ENCODE peak calls at places on chromosomes 16 and 17, in five cellular contexts. U is HepG2, E is A549, A is K562, Q is GM12878. F is an unnamed sample.

GRCh38 chr17:80964859-80965580 is 26.6 kb upstream of the CHMP6 start:
- DNase-seq in E (no peak), A (no peak), Q (no peak), U (no peak), F (no peak)

GRCh38 chr17:78231991-78232759 is 744 bp downstream of the TMEM235 start:
- DNase-seq in Q (no peak), A (no peak), E (no peak), U (no peak), F (no peak)

GRCh38 chr17:54891176-54891821 is 9.4 kb upstream of the TOM1L1 start:
- DNase-seq in Q (no peak), A (peak), U (peak), E (peak), F (peak)

GRCh38 chr17:40496170-40496569 is 5.3 kb downstream of the TNS4 start:
- DNase-seq in A (no peak), Q (no peak), U (no peak), E (no peak), F (no peak)

GRCh38 chr16:80682435-80683070 is 121.8 kb downstream of the CDYL2 start:
- DNase-seq in E (no peak), U (no peak), A (no peak), Q (no peak), F (no peak)

GRCh38 chr17:72446118-72446517 is 325.3 kb downstream of the SOX9 start:
- DNase-seq in A (no peak), Q (no peak), E (no peak), U (no peak), F (no peak)

GRCh38 chr16:63061319-63061718 is 1025.1 kb upstream of the CDH8 start:
- DNase-seq in E (no peak), U (no peak), A (no peak), Q (no peak), F (no peak)

GRCh38 chr16:26857371-26857770 is 209.4 kb upstream of the C16orf82 start:
- DNase-seq in U (no peak), A (no peak), E (no peak), Q (no peak), F (no peak)

GRCh38 chr16:75288596-75289120 is 37.2 kb upstream of the BCAR1 start:
- DNase-seq in U (no peak), E (no peak), Q (peak), A (no peak), F (no peak)

GRCh38 chr17:77770331-77771105 is 188.0 kb upstream of the TNRC6C start:
- DNase-seq in E (no peak), A (peak), U (no peak), Q (no peak), F (no peak)

GRCh38 chr17:29115906-29116651 is 64.1 kb downstream of the MYO18A start:
- DNase-seq in A (peak), Q (no peak), E (peak), U (peak), F (peak)

GRCh38 chr17:60165223-60165622 is 15.4 kb downstream of the CA4 start:
- DNase-seq in E (peak), A (no peak), U (no peak), Q (no peak), F (no peak)

GRCh38 chr16:86306811-86307517 is 203.4 kb upstream of the FOXF1 start:
- DNase-seq in A (no peak), U (no peak), E (no peak), Q (no peak), F (no peak)

GRCh38 chr16:3945751-3946603 is 65.5 kb upstream of the CREBBP start:
- DNase-seq in Q (no peak), A (no peak), E (peak), U (peak), F (peak)

GRCh38 chr16:63922563-63922962 is 1199.3 kb downstream of the CDH11 start:
- DNase-seq in E (no peak), Q (no peak), A (no peak), U (no peak), F (no peak)

GRCh38 chr17:45380046-45380765 is 52.5 kb downstream of the ARHGAP27 start:
- DNase-seq in E (no peak), A (no peak), Q (no peak), U (no peak), F (no peak)

GRCh38 chr17:82204831-82205719 is 7.6 kb downstream of the CCDC57 start:
- DNase-seq in A (peak), E (peak), U (no peak), Q (no peak), F (peak)
- H3K4me2 ChIP-seq in A (peak), E (peak), U (no peak), Q (no peak), F (no peak)

GRCh38 chr17:41811549-41812175 is at the start of gene P3H4:
- DNase-seq in E (peak), A (peak), U (peak), Q (no peak), F (peak)
- TF ChIP-seq MYC in E (peak), A (peak), U (peak), Q (no peak), F (peak)

DNA sequence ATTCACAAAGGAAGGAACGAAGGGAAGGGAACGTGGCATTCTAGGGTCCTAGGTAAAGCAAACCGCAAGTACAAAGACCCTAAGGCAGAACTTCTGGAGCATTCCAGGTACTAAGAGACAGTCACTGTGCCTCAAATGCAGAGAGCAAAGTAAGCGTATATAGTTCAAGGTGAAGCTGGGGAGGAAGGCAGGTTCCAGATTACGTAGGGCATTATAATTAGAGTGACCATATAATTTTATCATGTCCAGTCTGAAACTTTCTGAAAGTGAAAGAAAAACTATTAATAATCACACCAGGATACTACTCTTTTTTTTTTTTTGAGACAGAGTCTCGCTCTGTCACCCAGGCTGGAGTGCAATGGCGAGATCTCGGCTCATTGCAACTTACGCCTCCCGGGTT is 25.7 kb downstream of the METTL16 start:
- DNase-seq in Q (no peak), A (no peak), E (no peak), U (no peak), F (no peak)
- H3K4me2 ChIP-seq in Q (no peak), A (no peak), E (peak), U (no peak), F (no peak)

GRCh38 chr17:61545335-61545938 is 45.6 kb downstream of the NACA2 start:
- DNase-seq in A (no peak), Q (no peak), U (no peak), E (no peak), F (no peak)
- TF ChIP-seq MYC in A (no peak), Q (no peak), U (no peak), E (no peak), F (no peak)

GRCh38 chr16:9904526-9904925 is 277.7 kb downstream of the GRIN2A start:
- DNase-seq in E (no peak), A (no peak), Q (no peak), U (no peak), F (no peak)
- H3K4me2 ChIP-seq in E (no peak), A (no peak), Q (no peak), U (no peak), F (no peak)

DNA sequence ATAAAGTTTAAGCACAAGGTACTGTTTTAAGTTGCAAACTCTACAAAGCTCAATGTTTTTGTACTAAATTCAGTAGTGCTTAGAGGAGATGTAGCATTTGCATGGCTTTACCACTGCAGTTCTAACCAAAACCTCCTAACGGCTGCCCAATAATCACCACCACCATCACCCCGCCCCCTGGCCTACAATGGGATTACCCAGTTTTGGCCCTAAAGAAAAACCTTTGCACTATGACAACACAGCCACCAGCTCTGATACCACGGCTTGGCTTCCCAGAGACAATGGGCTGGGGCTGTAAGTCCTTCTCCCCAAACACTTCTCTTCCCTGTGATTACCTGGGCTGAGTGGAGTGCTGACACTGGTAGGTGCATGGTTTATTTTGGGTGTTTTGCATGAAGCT is 58.4 kb upstream of the MTMR4 start:
- DNase-seq in Q (no peak), E (no peak), A (peak), U (peak), F (no peak)
- TF ChIP-seq MYC in Q (no peak), E (no peak), A (no peak), U (no peak), F (no peak)